ENCODE peak calls at places on chromosome 17, in four cellular contexts. C is H54, Q is Peyer's patch, I is adrenal gland. V is an unnamed sample.
A peak's percentile ranks its signal among the peaks of the same experiment; 100 is the strongest.

GRCh38 chr17:7184091-7184488 is 4.9 kb upstream of the ASGR1 start:
- DNase-seq in C (no peak), Q (peak; percentile 71), I (no peak), V (no peak)

GRCh38 chr17:1834378-1835149 is 4.8 kb downstream of the RPA1 start:
- DNase-seq in Q (no peak), C (no peak), I (no peak), V (no peak)

GRCh38 chr17:77440571-77440981 is 299.8 kb downstream of the SEC14L1 start:
- DNase-seq in I (no peak), C (no peak), Q (peak; percentile 79), V (no peak)

GRCh38 chr17:66494023-66494803 is 191.8 kb downstream of the PRKCA start:
- DNase-seq in Q (no peak), I (no peak), C (peak; percentile 81), V (no peak)

GRCh38 chr17:19002805-19003542 is 1.6 kb downstream of the FAM83G start:
- DNase-seq in I (no peak), C (peak; percentile 81), Q (no peak), V (no peak)

GRCh38 chr17:78263736-78264340 is 32.4 kb downstream of the TMEM235 start:
- DNase-seq in I (no peak), Q (no peak), C (no peak), V (no peak)

GRCh38 chr17:68424861-68425260 is 32.4 kb downstream of the WIPI1 start:
- DNase-seq in I (no peak), C (no peak), Q (no peak), V (no peak)

GRCh38 chr17:76384987-76385891 is 830 bp downstream of the SPHK1 start:
- DNase-seq in C (peak; percentile 77), I (no peak), Q (peak; percentile 61), V (no peak)

GRCh38 chr17:44219636-44220210 is at the start of gene UBTF:
- DNase-seq in I (peak; percentile 72), C (peak; percentile 53), Q (peak; percentile 82), V (peak; percentile 66)

GRCh38 chr17:6423931-6424330 is 11.0 kb downstream of the AIPL1 start:
- DNase-seq in I (no peak), C (no peak), Q (no peak), V (no peak)

GRCh38 chr17:28577466-28577824 is 750 bp upstream of the ALDOC start:
- DNase-seq in Q (no peak), C (no peak), I (no peak), V (no peak)

GRCh38 chr17:951388-952132 is 28.0 kb downstream of the NXN start:
- DNase-seq in I (peak; percentile 65), C (peak; percentile 97), Q (no peak), V (no peak)

GRCh38 chr17:4469552-4469951 is 29.1 kb upstream of the SPNS2 start:
- DNase-seq in Q (no peak), I (no peak), C (no peak), V (peak; percentile 58)

GRCh38 chr17:37393352-37393751 is 13.3 kb downstream of the ACACA start:
- DNase-seq in I (no peak), C (no peak), Q (no peak), V (no peak)

GRCh38 chr17:27613425-27613824 is 17.6 kb upstream of the LGALS9 start:
- DNase-seq in I (no peak), Q (no peak), C (no peak), V (no peak)

GRCh38 chr17:67830440-67830839 is 5.1 kb downstream of the BPTF start:
- DNase-seq in Q (no peak), I (no peak), C (no peak), V (no peak)

GRCh38 chr17:80252871-80253270 is 7.8 kb upstream of the RNF213 start:
- DNase-seq in C (no peak), Q (peak; percentile 88), I (peak; percentile 65), V (no peak)

GRCh38 chr17:11296994-11297393 is 56.0 kb downstream of the SHISA6 start:
- DNase-seq in I (no peak), C (no peak), Q (no peak), V (no peak)

GRCh38 chr17:2406271-2406902 is 5.5 kb upstream of the MNT start:
- DNase-seq in I (peak; percentile 53), Q (peak; percentile 73), C (no peak), V (no peak)

GRCh38 chr17:55444471-55445441 is 23.1 kb upstream of the MMD start:
- DNase-seq in Q (no peak), C (no peak), I (no peak), V (no peak)

GRCh38 chr17:72634621-72635020 is 457.9 kb downstream of the SLC39A11 start:
- DNase-seq in Q (peak; percentile 54), I (no peak), C (no peak), V (no peak)

GRCh38 chr17:72631568-72631967 is 460.9 kb downstream of the SLC39A11 start:
- DNase-seq in C (no peak), Q (no peak), I (no peak), V (no peak)

GRCh38 chr17:72635034-72635654 is 457.3 kb downstream of the SLC39A11 start:
- DNase-seq in C (no peak), Q (no peak), I (no peak), V (no peak)

GRCh38 chr17:72632026-72632684 is 460.3 kb downstream of the SLC39A11 start:
- DNase-seq in C (no peak), I (no peak), Q (peak; percentile 93), V (no peak)
- TF ChIP-seq POLR2A in C (no peak), I (no peak), Q (peak; percentile 68), V (no peak)

GRCh38 chr17:48908047-48908843 is at the start of gene UBE2Z:
- DNase-seq in I (peak; percentile 94), C (peak; percentile 96), Q (peak; percentile 97), V (peak; percentile 88)

GRCh38 chr17:48907713-48908046 is 527 bp upstream of the UBE2Z start:
- DNase-seq in I (no peak), Q (no peak), C (peak; percentile 63), V (no peak)

GRCh38 chr17:48910370-48910769 is 2.2 kb downstream of the UBE2Z start:
- DNase-seq in I (no peak), C (no peak), Q (no peak), V (no peak)

GRCh38 chr17:48909796-48910195 is 1.6 kb downstream of the UBE2Z start:
- DNase-seq in Q (no peak), C (no peak), I (peak; percentile 34), V (no peak)

GRCh38 chr17:48908853-48909394 is 717 bp downstream of the UBE2Z start:
- DNase-seq in C (peak; percentile 85), I (peak; percentile 86), Q (peak; percentile 91), V (peak; percentile 40)
- TF ChIP-seq POLR2A in C (peak; percentile 43), I (no peak), Q (no peak), V (no peak)

DNA sequence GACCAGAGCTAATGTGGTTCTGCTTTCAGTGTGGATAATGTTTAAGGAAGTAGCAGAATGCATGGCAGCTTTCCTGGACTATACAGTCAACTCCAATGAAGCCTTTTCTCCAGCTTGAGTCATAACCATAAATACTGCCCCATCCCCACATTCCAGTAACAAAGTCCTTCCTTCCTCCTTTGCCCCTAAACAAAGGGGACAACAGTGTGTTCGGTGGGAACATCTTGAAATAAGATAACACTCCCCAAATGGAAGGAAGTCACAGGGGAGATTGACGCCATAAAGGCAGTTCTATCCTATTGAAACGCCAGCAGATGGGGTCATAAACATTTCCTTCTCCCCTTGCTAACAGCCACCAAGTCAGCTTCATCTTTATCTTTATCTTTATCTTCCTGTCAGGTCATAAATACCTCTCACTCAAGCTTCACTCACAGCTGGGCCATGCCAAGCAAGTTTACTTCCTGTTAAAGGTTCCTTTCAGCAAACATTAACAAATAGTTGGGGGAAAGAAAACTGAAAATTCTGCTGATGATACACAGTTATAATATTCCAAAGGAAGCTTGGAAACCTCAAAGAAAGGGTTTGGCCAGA is 136.7 kb downstream of the SNX11 start:
- DNase-seq in I (no peak), Q (peak; percentile 71), C (no peak), V (no peak)
- TF ChIP-seq POLR2A in I (no peak), Q (no peak), C (no peak), V (no peak)

DNA sequence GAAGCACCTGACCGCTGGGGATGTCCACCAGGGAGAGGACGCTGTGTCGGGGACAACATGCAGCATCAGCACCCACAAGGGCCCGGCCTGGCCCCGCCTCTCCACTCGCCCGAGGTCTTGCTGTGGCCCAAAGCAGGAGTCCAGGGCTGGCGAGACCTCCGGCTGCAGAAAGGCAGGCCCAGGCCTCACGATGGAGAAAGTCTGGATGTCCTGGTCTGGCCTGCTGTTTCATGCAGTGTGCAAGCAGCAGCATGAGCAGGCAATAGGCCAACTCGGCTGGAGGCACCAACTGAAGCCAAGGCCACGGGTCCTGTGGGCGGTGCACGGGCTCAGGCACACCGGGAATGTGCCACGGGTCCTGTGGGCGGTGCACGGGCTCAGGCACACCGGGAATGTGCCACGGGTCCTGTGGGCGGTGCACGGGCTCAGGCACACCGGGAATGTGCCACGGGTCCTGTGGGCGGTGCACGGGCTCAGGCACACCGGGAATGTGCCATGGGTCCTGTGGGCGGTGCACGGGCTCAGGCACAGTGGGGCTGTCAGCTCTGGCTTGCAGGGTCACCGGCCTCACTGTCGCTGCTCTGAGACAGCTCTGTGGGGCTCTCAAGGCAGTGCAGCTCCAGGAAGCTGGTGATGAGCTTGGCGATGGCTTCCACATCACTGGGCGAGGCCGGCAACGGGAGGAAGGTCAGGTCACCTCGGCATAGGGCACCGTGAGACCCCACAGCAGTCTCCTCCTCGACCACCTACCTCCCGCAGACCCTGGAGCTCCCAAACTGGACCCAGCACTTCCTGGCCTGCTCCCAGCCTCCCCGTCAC is 6.9 kb downstream of the CYBC1 start:
- DNase-seq in I (peak; percentile 95), Q (no peak), C (no peak), V (no peak)
- TF ChIP-seq POLR2A in I (no peak), Q (no peak), C (no peak), V (no peak)

GRCh38 chr17:13561606-13562270 is 40.0 kb downstream of the HS3ST3A1 start:
- DNase-seq in I (peak; percentile 80), C (peak; percentile 41), Q (no peak), V (no peak)

GRCh38 chr17:13560935-13561334 is 40.8 kb downstream of the HS3ST3A1 start:
- DNase-seq in C (no peak), I (no peak), Q (no peak), V (no peak)

GRCh38 chr17:13562271-13562800 is 39.4 kb downstream of the HS3ST3A1 start:
- DNase-seq in I (no peak), C (peak; percentile 66), Q (no peak), V (peak; percentile 33)

GRCh38 chr17:13558588-13558987 is 43.1 kb downstream of the HS3ST3A1 start:
- DNase-seq in C (no peak), I (no peak), Q (no peak), V (no peak)

GRCh38 chr17:13557077-13557476 is 44.7 kb downstream of the HS3ST3A1 start:
- DNase-seq in C (no peak), Q (no peak), I (no peak), V (no peak)
- TF ChIP-seq POLR2A in C (no peak), Q (no peak), I (no peak), V (no peak)

GRCh38 chr17:74431568-74432483 is at the start of gene GPRC5C:
- DNase-seq in Q (peak; percentile 92), I (peak; percentile 72), C (no peak), V (peak; percentile 89)
- TF ChIP-seq POLR2A in Q (peak; percentile 93), I (no peak), C (no peak), V (peak; percentile 94)

GRCh38 chr17:81804559-81805399 is 829 bp downstream of the GCGR start:
- DNase-seq in I (no peak), C (no peak), Q (no peak), V (no peak)
- TF ChIP-seq POLR2A in I (no peak), C (no peak), Q (no peak), V (no peak)

GRCh38 chr17:17570798-17571716 is 20.5 kb downstream of the PEMT start:
- DNase-seq in C (no peak), Q (no peak), I (peak; percentile 42), V (no peak)
- TF ChIP-seq POLR2A in C (no peak), Q (no peak), I (no peak), V (no peak)

V was measured in gastrocnemius medialis.